ENCODE peak calls at places on chromosomes 2 and 18, in nine cellular contexts. G is tibial artery; S is CD4-positive, CD25-positive, alpha-beta regulatory T cell; E is endothelial cell of umbilical vein; I is kidney; J is right cardiac atrium; N is aorta; Q is IMR-90; M is A549. Z is an unnamed sample.

GRCh38 chr2:20452551-20452950 is 5.7 kb downstream of the RHOB start:
- DNase-seq in Q (peak), N (peak), G (peak), S (no peak), M (peak), E (no peak), J (peak), I (no peak), Z (no peak)

GRCh38 chr2:47386551-47386950 is 16.4 kb upstream of the MSH2 start:
- DNase-seq in G (no peak), I (no peak), J (no peak), S (no peak), Q (no peak), N (no peak), E (no peak), M (no peak), Z (no peak)

GRCh38 chr2:190138032-190138431 is 75.5 kb upstream of the MSTN start:
- DNase-seq in G (no peak), S (no peak), E (no peak), I (no peak), J (no peak), M (no peak), N (no peak), Q (no peak), Z (no peak)

GRCh38 chr2:1136807-1137663 is 186.4 kb downstream of the SNTG2 start:
- DNase-seq in E (no peak), Q (no peak), N (no peak), M (no peak), I (no peak), J (no peak), G (no peak), S (no peak), Z (no peak)

GRCh38 chr2:150889141-150889540 is 372.5 kb downstream of the RBM43 start:
- DNase-seq in I (no peak), S (no peak), J (no peak), E (no peak), M (no peak), N (no peak), G (no peak), Q (peak), Z (no peak)

GRCh38 chr2:72104821-72105588 is 42.7 kb downstream of the CYP26B1 start:
- DNase-seq in N (no peak), I (no peak), G (peak), M (no peak), S (no peak), Q (no peak), E (no peak), J (no peak), Z (no peak)

GRCh38 chr2:219169950-219170654 is at the start of gene SLC23A3:
- DNase-seq in M (no peak), G (no peak), E (no peak), S (no peak), N (no peak), J (no peak), Q (no peak), I (no peak), Z (no peak)

GRCh38 chr18:59823611-59824195 is 76.1 kb upstream of the PMAIP1 start:
- DNase-seq in Q (peak), N (peak), E (peak), G (peak), J (peak), I (no peak), S (peak), M (peak), Z (no peak)

GRCh38 chr2:112877423-112877822 is 33.5 kb upstream of the IL37 start:
- DNase-seq in E (no peak), I (no peak), G (no peak), Q (peak), J (no peak), N (no peak), M (no peak), S (no peak), Z (no peak)

GRCh38 chr2:76867854-76868253 is 654.3 kb downstream of the LRRTM4 start:
- DNase-seq in M (no peak), S (no peak), E (peak), I (no peak), N (no peak), Q (peak), J (no peak), G (no peak), Z (no peak)

DNA sequence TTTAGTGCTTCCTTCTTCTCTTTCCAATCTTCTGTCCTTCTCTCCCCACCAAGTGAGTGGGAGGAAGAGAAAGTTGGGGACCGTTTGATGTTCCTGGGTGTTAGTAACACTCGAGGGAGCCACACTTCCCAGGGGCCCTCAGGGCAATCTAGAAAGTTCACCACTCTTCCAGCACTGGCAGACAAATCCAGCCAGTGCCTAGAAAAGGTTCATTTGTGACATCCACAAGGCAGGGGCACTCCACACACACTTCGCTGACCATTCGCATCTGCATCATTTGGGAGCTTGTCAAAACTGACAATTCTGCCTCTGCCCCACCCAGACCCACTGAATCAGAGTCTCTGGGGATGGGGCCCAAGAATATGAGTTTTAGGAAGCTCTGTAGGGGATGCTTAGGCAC is 86.8 kb upstream of the ST3GAL5 start:
- DNase-seq in J (no peak), E (no peak), M (no peak), I (no peak), Q (no peak), N (no peak), S (no peak), G (no peak), Z (no peak)
- H3K27ac ChIP-seq in J (peak), E (no peak), M (peak), I (no peak), Q (no peak), N (no peak), S (no peak), G (no peak), Z (no peak)

GRCh38 chr2:117835990-117836760 is 21.7 kb downstream of the DDX18 start:
- DNase-seq in N (peak), J (peak), I (peak), S (peak), Q (peak), G (peak), E (peak), M (peak), Z (peak)
- H3K4me3 ChIP-seq in N (peak), J (peak), I (peak), S (no peak), Q (peak), G (peak), E (peak), M (no peak), Z (no peak)

DNA sequence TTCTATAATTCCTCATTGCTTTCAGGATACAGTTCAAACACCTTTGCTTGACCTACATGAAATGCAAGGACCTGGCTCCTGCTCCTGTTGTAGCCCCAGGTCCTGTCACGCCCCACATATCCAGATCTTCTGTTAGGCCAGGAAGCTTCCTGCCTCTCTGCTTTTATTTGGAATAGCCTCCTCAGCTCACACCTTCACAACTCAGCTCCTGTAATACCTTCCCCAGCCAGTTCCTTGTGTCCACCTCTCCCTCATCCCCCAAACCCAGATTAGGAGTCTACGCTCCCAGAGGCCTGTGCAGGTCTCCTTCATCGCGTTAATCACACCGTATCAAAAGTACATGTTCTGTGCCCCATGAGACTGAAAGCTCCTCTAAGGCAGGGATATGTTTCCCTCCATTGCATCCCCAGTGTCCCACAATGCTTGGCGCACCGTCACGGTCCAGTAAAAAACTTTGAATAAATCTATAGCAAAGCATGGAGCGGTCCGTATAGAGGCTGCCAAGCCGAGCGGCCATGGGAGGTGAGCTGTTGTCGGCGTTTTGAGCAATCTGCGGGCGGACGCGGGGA is 371 bp downstream of the MDH1B start:
- DNase-seq in E (no peak), S (no peak), I (no peak), M (no peak), J (no peak), Q (peak), G (no peak), N (no peak), Z (no peak)
- H3K27ac ChIP-seq in E (peak), S (peak), I (peak), M (peak), J (peak), Q (peak), G (peak), N (peak), Z (peak)

GRCh38 chr2:181203916-181204315 is 223.5 kb downstream of the UBE2E3 start:
- DNase-seq in N (no peak), G (no peak), M (no peak), Q (peak), E (no peak), I (no peak), J (no peak), S (no peak), Z (no peak)
- H3K4me3 ChIP-seq in N (no peak), G (no peak), M (no peak), Q (no peak), E (no peak), I (no peak), J (no peak), S (no peak), Z (no peak)

GRCh38 chr18:62850619-62851306 is 135.4 kb downstream of the PHLPP1 start:
- DNase-seq in N (no peak), G (no peak), I (no peak), M (no peak), Q (no peak), E (peak), S (no peak), J (no peak), Z (no peak)
- H3K27ac ChIP-seq in N (no peak), G (no peak), I (peak), M (peak), Q (no peak), E (no peak), S (no peak), J (peak), Z (no peak)

DNA sequence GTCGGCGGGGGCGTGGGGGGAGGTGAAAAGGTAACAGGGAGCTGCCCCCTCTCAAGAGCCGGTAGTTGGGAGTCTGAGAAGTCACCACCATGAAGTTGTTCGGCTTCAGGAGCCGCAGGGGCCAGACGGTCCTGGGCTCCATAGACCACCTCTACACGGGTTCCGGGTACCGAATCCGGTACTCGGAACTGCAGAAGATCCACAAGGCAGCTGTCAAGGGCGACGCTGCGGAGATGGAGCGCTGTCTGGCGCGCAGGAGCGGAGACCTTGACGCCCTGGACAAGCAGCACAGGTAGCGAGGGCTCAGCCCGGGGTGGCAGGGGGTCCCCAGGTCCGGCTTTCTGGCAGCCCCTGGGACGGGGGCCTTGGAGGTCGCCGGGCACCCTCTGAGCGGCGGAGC is 47.1 kb upstream of the ZNF519 start:
- DNase-seq in N (no peak), J (no peak), G (no peak), I (no peak), Q (no peak), S (no peak), M (peak), E (no peak), Z (no peak)
- H3K4me3 ChIP-seq in N (no peak), J (peak), G (peak), I (peak), Q (peak), S (no peak), M (peak), E (no peak), Z (peak)

GRCh38 chr2:28636491-28636890 is 115.1 kb upstream of the PPP1CB start:
- DNase-seq in Q (no peak), N (peak), E (no peak), G (no peak), S (no peak), M (no peak), J (no peak), I (no peak), Z (no peak)
- H3K27ac ChIP-seq in Q (no peak), N (peak), E (no peak), G (peak), S (no peak), M (no peak), J (peak), I (peak), Z (no peak)

GRCh38 chr2:176129825-176130152 is 284 bp downstream of the HOXD8 start:
- DNase-seq in S (no peak), N (no peak), I (peak), G (no peak), E (no peak), M (no peak), Q (no peak), J (no peak), Z (no peak)
- H3K4me3 ChIP-seq in S (no peak), N (peak), I (peak), G (peak), E (peak), M (peak), Q (peak), J (peak), Z (no peak)

DNA sequence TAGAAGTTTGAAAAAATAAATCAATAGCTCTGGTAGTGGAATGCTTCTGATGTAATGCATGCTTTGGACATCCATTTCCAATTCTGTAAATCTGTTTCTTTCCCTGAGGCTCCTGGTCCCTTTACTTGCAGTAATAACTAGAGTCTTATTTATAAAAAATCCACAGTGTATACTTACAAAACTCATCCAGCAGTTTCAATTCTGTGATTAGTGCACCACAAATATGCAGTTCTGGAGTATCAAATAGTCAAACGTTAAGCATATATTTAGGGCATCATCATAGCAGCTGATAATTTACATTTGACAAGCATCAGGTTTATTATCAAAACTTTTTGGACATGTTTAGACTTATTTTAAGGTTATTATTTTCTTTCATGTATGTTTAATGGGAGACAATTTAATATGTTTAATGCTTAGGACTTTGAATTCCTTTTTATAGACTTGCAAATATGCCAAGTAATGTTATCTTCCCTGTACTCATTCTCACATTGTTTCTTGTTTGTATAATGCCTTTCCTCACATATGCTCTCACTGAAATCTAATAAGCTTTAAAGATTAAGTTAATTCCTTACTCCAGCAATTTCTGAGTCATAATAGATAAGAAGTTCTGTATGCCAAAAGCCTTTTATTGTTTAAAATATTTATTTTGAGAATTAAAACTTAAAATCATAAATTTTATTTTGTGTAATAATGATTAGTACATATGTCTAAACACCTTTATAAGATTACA is 341.4 kb upstream of the TMEFF2 start:
- DNase-seq in E (no peak), M (no peak), S (no peak), N (no peak), G (no peak), J (no peak), Q (no peak), I (no peak), Z (no peak)
- H3K27ac ChIP-seq in E (no peak), M (no peak), S (no peak), N (no peak), G (no peak), J (no peak), Q (no peak), I (no peak), Z (no peak)

DNA sequence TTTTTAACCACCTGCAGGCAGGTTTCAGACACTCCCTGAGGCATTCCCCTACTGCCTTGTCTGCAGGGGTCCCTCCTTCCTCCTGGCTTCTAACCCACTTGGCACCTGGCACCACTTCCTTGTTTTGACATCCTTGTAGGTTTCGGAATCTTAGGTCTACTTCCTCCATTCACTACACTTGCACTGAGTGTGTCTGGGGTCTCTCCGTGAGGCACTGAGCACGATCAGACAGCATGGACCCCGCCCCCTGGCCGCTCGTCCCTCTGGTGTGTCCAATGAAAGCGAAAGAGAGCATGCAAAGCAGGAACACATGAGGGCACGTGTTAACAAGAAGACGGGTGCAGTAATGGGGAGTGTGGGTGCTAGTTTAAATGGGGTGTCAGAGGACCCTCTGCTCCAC is 63.8 kb downstream of the HAUS1 start:
- DNase-seq in G (no peak), N (no peak), I (no peak), S (no peak), E (no peak), Q (no peak), M (no peak), J (no peak), Z (no peak)
- H3K4me3 ChIP-seq in G (no peak), N (no peak), I (no peak), S (peak), E (no peak), Q (no peak), M (no peak), J (no peak), Z (no peak)